ENCODE peak calls at places on chromosomes 5 and 9, in four cellular contexts. M is cardiac muscle cell, Y is NCI-H1417, L is HTR-8/SVneo. Z is an unnamed sample.

GRCh38 chr5:137143244-137143605 is 355.9 kb downstream of the SPOCK1 start:
- DNase-seq in M (no peak), L (no peak), Y (no peak), Z (no peak)

GRCh38 chr5:124343021-124343420 is 403.4 kb downstream of the ZNF608 start:
- DNase-seq in L (no peak), Y (no peak), M (no peak), Z (no peak)

GRCh38 chr5:127898551-127899213 is 184.9 kb upstream of the SLC12A2 start:
- DNase-seq in M (peak; percentile 34), Y (no peak), L (no peak), Z (no peak)

GRCh38 chr5:68803881-68804319 is 289.9 kb upstream of the SLC30A5 start:
- DNase-seq in M (no peak), L (no peak), Y (no peak), Z (no peak)

GRCh38 chr9:112784020-112784788 is 33.6 kb downstream of the SNX30 start:
- DNase-seq in M (peak; percentile 52), Y (peak; percentile 60), L (no peak), Z (no peak)

GRCh38 chr9:38389313-38389712 is 3.2 kb upstream of the ALDH1B1 start:
- DNase-seq in L (no peak), M (peak; percentile 35), Y (no peak), Z (no peak)

GRCh38 chr5:56595561-56595960 is 219.8 kb upstream of the MAP3K1 start:
- DNase-seq in M (no peak), L (no peak), Y (no peak), Z (no peak)

GRCh38 chr9:94909250-94909894 is 182.9 kb downstream of the AOPEP start:
- DNase-seq in Y (no peak), M (no peak), L (no peak), Z (no peak)

GRCh38 chr5:118520771-118521415 is 467.5 kb downstream of the DTWD2 start:
- DNase-seq in M (no peak), Y (no peak), L (no peak), Z (no peak)

GRCh38 chr5:143372187-143372829 is 31.2 kb downstream of the NR3C1 start:
- DNase-seq in Y (no peak), L (no peak), M (peak; percentile 66), Z (no peak)

GRCh38 chr9:133171161-133171955 is 7.6 kb upstream of the GBGT1 start:
- DNase-seq in M (no peak), L (no peak), Y (no peak), Z (no peak)

GRCh38 chr5:42718591-42718990 is 38.0 kb upstream of the CCDC152 start:
- DNase-seq in M (peak; percentile 30), L (no peak), Y (no peak), Z (no peak)

GRCh38 chr5:10594591-10595210 is 30.8 kb downstream of the ANKRD33B start:
- DNase-seq in L (peak; percentile 93), M (peak; percentile 47), Y (no peak), Z (no peak)

GRCh38 chr5:172334196-172334595 is 50.6 kb upstream of the UBTD2 start:
- DNase-seq in M (no peak), Y (no peak), L (no peak), Z (no peak)

GRCh38 chr5:93585753-93586385 is 2.8 kb downstream of the NR2F1 start:
- DNase-seq in M (peak; percentile 48), L (no peak), Y (no peak), Z (no peak)

GRCh38 chr9:77495834-77496671 is 152.1 kb downstream of the GNA14 start:
- DNase-seq in M (peak; percentile 74), L (no peak), Y (no peak), Z (no peak)

GRCh38 chr9:137247916-137248175 is 3.2 kb upstream of the STPG3 start:
- DNase-seq in Y (no peak), M (no peak), L (no peak), Z (no peak)

GRCh38 chr9:72564517-72565281 is 43.3 kb downstream of the TMC1 start:
- DNase-seq in L (no peak), M (no peak), Y (no peak), Z (no peak)

GRCh38 chr5:83744851-83745250 is 24.2 kb upstream of the HAPLN1 start:
- DNase-seq in L (no peak), M (no peak), Y (no peak), Z (no peak)

GRCh38 chr9:132670816-132671371 is 630 bp downstream of the GTF3C4 start:
- DNase-seq in L (no peak), Y (peak; percentile 49), M (peak; percentile 33), Z (no peak)

GRCh38 chr9:101119206-101119819 is 90.8 kb downstream of the PLPPR1 start:
- DNase-seq in Y (peak; percentile 70), M (peak; percentile 25), L (peak; percentile 7), Z (no peak)

GRCh38 chr9:138102246-138103051 is 224.9 kb downstream of the CACNA1B start:
- DNase-seq in M (no peak), Y (no peak), L (no peak), Z (no peak)

GRCh38 chr5:91151947-91152346 is 231.2 kb downstream of the ARRDC3 start:
- DNase-seq in Y (no peak), M (peak; percentile 97), L (peak; percentile 77), Z (peak; percentile 33)

GRCh38 chr5:113871972-113872371 is 358.5 kb downstream of the YTHDC2 start:
- DNase-seq in Y (no peak), M (no peak), L (no peak), Z (no peak)

GRCh38 chr9:78932849-78933627 is 636.1 kb downstream of the PSAT1 start:
- DNase-seq in M (peak; percentile 68), L (peak; percentile 35), Y (no peak), Z (no peak)

GRCh38 chr5:2675548-2675947 is 75.9 kb downstream of the IRX2 start:
- DNase-seq in M (no peak), L (no peak), Y (no peak), Z (no peak)

GRCh38 chr9:91065231-91066041 is 263.8 kb downstream of the SYK start:
- DNase-seq in L (no peak), Y (no peak), M (no peak), Z (no peak)

GRCh38 chr9:129968690-129969485 is 74.1 kb downstream of the FNBP1 start:
- DNase-seq in M (peak; percentile 85), Y (no peak), L (peak; percentile 42), Z (no peak)

GRCh38 chr9:113155911-113156559 is 5.2 kb downstream of the SLC31A2 start:
- DNase-seq in L (no peak), M (no peak), Y (no peak), Z (no peak)

GRCh38 chr9:120922404-120923173 is 4.0 kb downstream of the TRAF1 start:
- DNase-seq in M (no peak), Y (no peak), L (no peak), Z (no peak)

GRCh38 chr9:9216934-9217333 is 1395.9 kb downstream of the PTPRD start:
- DNase-seq in M (no peak), Y (no peak), L (no peak), Z (no peak)

GRCh38 chr5:175800656-175801081 is 70.7 kb upstream of the CPLX2 start:
- DNase-seq in M (peak; percentile 57), L (no peak), Y (no peak), Z (no peak)

GRCh38 chr5:128082551-128083032 is 974 bp upstream of the SLC12A2 start:
- DNase-seq in L (no peak), M (no peak), Y (no peak), Z (no peak)

Z was measured in smooth muscle cell of the brain vasculature.